ENCODE peak calls at places on chromosome 1, in ten cellular contexts. U is mammary epithelial cell; H is PC-3; M is upper lobe of right lung; N is CD8-positive, alpha-beta T cell; V is BE2C; B is IMR-90; X is K562; O is thoracic aorta; Z is pancreas. T is an unnamed sample. For H3K4me1, the result is how much of the 10 kb centered on the place peaks cover.

GRCh38 chr1:213564215-213564659 is 423.5 kb upstream of the PROX1 start:
- DNase-seq in X (no peak), H (peak), U (peak), N (no peak), M (no peak), V (peak), B (no peak), Z (peak), O (no peak), T (no peak)

GRCh38 chr1:2801535-2802291 is at the start of gene TTC34:
- DNase-seq in O (no peak), M (peak), U (no peak), H (peak), Z (no peak), V (peak), X (peak), B (no peak), N (peak), T (peak)

GRCh38 chr1:226708342-226708780 is 30.7 kb downstream of the ITPKB start:
- DNase-seq in M (no peak), V (peak), U (peak), H (peak), N (no peak), Z (no peak), B (peak), X (no peak), O (no peak), T (no peak)

GRCh38 chr1:215407575-215407974 is 159.5 kb upstream of the KCTD3 start:
- DNase-seq in Z (no peak), U (no peak), X (no peak), N (no peak), B (peak), M (no peak), O (no peak), H (no peak), V (no peak), T (no peak)

GRCh38 chr1:168271636-168272035 is 9.0 kb upstream of the TBX19 start:
- DNase-seq in B (no peak), N (no peak), M (no peak), H (peak), X (no peak), U (peak), O (no peak), V (no peak), Z (no peak), T (no peak)

GRCh38 chr1:50038235-50038809 is 14.6 kb upstream of the AGBL4 start:
- DNase-seq in B (no peak), H (no peak), Z (no peak), X (no peak), U (no peak), O (no peak), V (no peak), M (no peak), N (no peak), T (no peak)

GRCh38 chr1:113048064-113048463 is 24.9 kb upstream of the LRIG2 start:
- DNase-seq in X (no peak), B (no peak), N (no peak), O (no peak), V (no peak), Z (no peak), H (no peak), U (no peak), M (no peak), T (no peak)

GRCh38 chr1:56867491-56867890 is 12.9 kb downstream of the C8A start:
- DNase-seq in H (peak), B (no peak), M (no peak), X (no peak), O (no peak), U (no peak), Z (no peak), N (no peak), V (no peak), T (no peak)

GRCh38 chr1:226784081-226785049 is 45.3 kb upstream of the ITPKB start:
- DNase-seq in B (no peak), Z (no peak), N (no peak), M (no peak), O (no peak), U (no peak), X (no peak), V (no peak), H (peak), T (no peak)

GRCh38 chr1:211529453-211529852 is 37.5 kb upstream of the RD3 start:
- DNase-seq in B (no peak), V (no peak), H (no peak), Z (no peak), N (no peak), U (peak), O (no peak), X (no peak), M (no peak), T (no peak)

GRCh38 chr1:6287431-6287886 is 26.6 kb upstream of the GPR153 start:
- DNase-seq in V (no peak), Z (no peak), X (no peak), U (no peak), H (no peak), B (no peak), N (no peak), O (no peak), M (no peak), T (no peak)

GRCh38 chr1:101377436-101377835 is 140.6 kb downstream of the S1PR1 start:
- DNase-seq in Z (no peak), U (no peak), H (no peak), O (no peak), B (no peak), M (no peak), V (no peak), X (no peak), N (no peak), T (no peak)

GRCh38 chr1:202663141-202663540 is 47.1 kb downstream of the SYT2 start:
- DNase-seq in B (no peak), V (no peak), U (no peak), M (no peak), H (no peak), Z (no peak), O (no peak), N (no peak), X (no peak), T (no peak)

GRCh38 chr1:8727809-8728213 is 89.6 kb downstream of the RERE start:
- DNase-seq in N (no peak), O (no peak), V (peak), X (no peak), H (no peak), B (no peak), U (no peak), M (no peak), Z (no peak), T (no peak)

GRCh38 chr1:185565314-185565713 is 168.9 kb upstream of the HMCN1 start:
- DNase-seq in V (no peak), Z (peak), O (no peak), U (peak), H (peak), N (no peak), M (no peak), X (no peak), B (peak), T (no peak)

GRCh38 chr1:55690366-55690765 is 475.2 kb upstream of the USP24 start:
- DNase-seq in H (no peak), B (no peak), U (no peak), N (no peak), V (no peak), M (no peak), Z (no peak), O (no peak), X (no peak), T (no peak)

GRCh38 chr1:162904579-162904978 is 43.6 kb upstream of the CCDC190 start:
- DNase-seq in O (no peak), H (no peak), B (no peak), N (no peak), Z (no peak), X (no peak), M (no peak), V (peak), U (no peak), T (no peak)

GRCh38 chr1:37478890-37479254 is 4.5 kb downstream of the ZC3H12A start:
- DNase-seq in O (no peak), M (no peak), V (no peak), X (no peak), B (peak), U (peak), N (no peak), H (peak), Z (no peak), T (peak)

GRCh38 chr1:209823143-209824041 is 4.4 kb upstream of the UTP25 start:
- DNase-seq in U (peak), X (peak), O (no peak), H (peak), Z (no peak), N (peak), M (no peak), V (no peak), B (peak), T (no peak)

GRCh38 chr1:44170281-44170823 is 28.9 kb upstream of the KLF18 start:
- DNase-seq in O (no peak), M (no peak), V (no peak), U (no peak), X (peak), Z (no peak), B (peak), N (no peak), H (peak), T (no peak)

GRCh38 chr1:228213917-228214808 is 6.3 kb downstream of the OBSCN start:
- DNase-seq in O (no peak), V (no peak), B (no peak), H (no peak), N (no peak), M (peak), U (no peak), Z (no peak), X (peak), T (no peak)

GRCh38 chr1:56925193-56925592 is 40.6 kb downstream of the C8B start:
- DNase-seq in X (no peak), H (no peak), U (no peak), N (no peak), Z (no peak), O (no peak), M (no peak), B (peak), V (no peak), T (no peak)

GRCh38 chr1:39205781-39206464 is 1.4 kb downstream of the MACF1 start:
- DNase-seq in B (no peak), O (no peak), V (no peak), U (no peak), X (peak), Z (no peak), H (no peak), N (no peak), M (no peak), T (no peak)

GRCh38 chr1:44314401-44314800 is 40.7 kb downstream of the ERI3 start:
- DNase-seq in V (no peak), H (no peak), M (no peak), B (no peak), Z (no peak), X (no peak), O (no peak), U (no peak), N (no peak), T (no peak)

GRCh38 chr1:44826375-44827196 is 16.5 kb downstream of the PTCH2 start:
- DNase-seq in U (no peak), Z (no peak), N (no peak), V (no peak), H (no peak), M (peak), X (peak), O (no peak), B (no peak), T (peak)

GRCh38 chr1:66210653-66211052 is 323.3 kb upstream of the SGIP1 start:
- DNase-seq in M (no peak), B (peak), N (no peak), V (no peak), O (no peak), H (no peak), U (no peak), Z (no peak), X (no peak), T (no peak)

GRCh38 chr1:61853545-61853944 is 111.3 kb downstream of the PATJ start:
- DNase-seq in Z (no peak), N (no peak), M (no peak), B (peak), U (no peak), X (no peak), O (no peak), H (peak), V (no peak), T (no peak)

GRCh38 chr1:17437260-17438175 is 2.0 kb downstream of the RCC2 start:
- DNase-seq in B (peak), N (peak), O (no peak), Z (peak), X (peak), H (peak), V (peak), M (peak), U (peak), T (peak)

GRCh38 chr1:209328178-209328577 is 255.3 kb upstream of the CAMK1G start:
- DNase-seq in N (no peak), M (no peak), X (no peak), U (no peak), Z (no peak), B (no peak), H (no peak), O (no peak), V (peak), T (no peak)

GRCh38 chr1:2381741-2382620 is 9.4 kb downstream of the MORN1 start:
- DNase-seq in Z (peak), O (peak), N (peak), X (peak), M (peak), H (peak), B (peak), V (peak), U (peak), T (peak)

GRCh38 chr1:181175955-181176354 is 87.5 kb downstream of the IER5 start:
- DNase-seq in U (no peak), X (no peak), M (no peak), O (no peak), H (no peak), Z (no peak), V (no peak), B (no peak), N (no peak), T (no peak)
- H3K4me3 ChIP-seq in U (no peak), X (no peak), M (no peak), O (no peak), H (no peak), Z (no peak), V (no peak), B (no peak), N (no peak), T (no peak)

GRCh38 chr1:23573574-23574182 is 14.4 kb upstream of the ID3 start:
- DNase-seq in V (no peak), B (no peak), O (no peak), X (no peak), Z (no peak), H (no peak), U (no peak), M (no peak), N (no peak), T (no peak)
- H3K4me1 ChIP-seq in V (under half), B (under half), O (half or more), X (under half), Z (under half), H (under half), U (under half), M (under half), N (under half), T (under half)

GRCh38 chr1:27485363-27485762 is 4.6 kb downstream of the WASF2 start:
- DNase-seq in Z (no peak), X (no peak), V (no peak), N (no peak), U (no peak), H (no peak), B (no peak), M (no peak), O (no peak), T (no peak)

GRCh38 chr1:27491748-27492700 is 2.1 kb upstream of the WASF2 start:
- DNase-seq in U (no peak), N (no peak), M (no peak), O (no peak), B (no peak), Z (no peak), X (no peak), V (no peak), H (no peak), T (no peak)

GRCh38 chr1:27488523-27489138 is 1.3 kb downstream of the WASF2 start:
- DNase-seq in B (peak), M (no peak), X (no peak), O (no peak), H (peak), V (no peak), U (peak), Z (no peak), N (no peak), T (no peak)

GRCh38 chr1:27487927-27488522 is 1.9 kb downstream of the WASF2 start:
- DNase-seq in Z (no peak), N (no peak), O (no peak), H (peak), X (no peak), B (no peak), M (no peak), U (no peak), V (no peak), T (no peak)

GRCh38 chr1:27489973-27490741 is at the start of gene WASF2:
- DNase-seq in O (peak), V (peak), X (peak), H (peak), N (peak), M (peak), B (peak), U (peak), Z (peak), T (peak)
- TF ChIP-seq CTCF in O (peak), V (no peak), X (no peak), H (no peak), N (no peak), M (no peak), B (peak), U (no peak), Z (no peak), T (no peak)

DNA sequence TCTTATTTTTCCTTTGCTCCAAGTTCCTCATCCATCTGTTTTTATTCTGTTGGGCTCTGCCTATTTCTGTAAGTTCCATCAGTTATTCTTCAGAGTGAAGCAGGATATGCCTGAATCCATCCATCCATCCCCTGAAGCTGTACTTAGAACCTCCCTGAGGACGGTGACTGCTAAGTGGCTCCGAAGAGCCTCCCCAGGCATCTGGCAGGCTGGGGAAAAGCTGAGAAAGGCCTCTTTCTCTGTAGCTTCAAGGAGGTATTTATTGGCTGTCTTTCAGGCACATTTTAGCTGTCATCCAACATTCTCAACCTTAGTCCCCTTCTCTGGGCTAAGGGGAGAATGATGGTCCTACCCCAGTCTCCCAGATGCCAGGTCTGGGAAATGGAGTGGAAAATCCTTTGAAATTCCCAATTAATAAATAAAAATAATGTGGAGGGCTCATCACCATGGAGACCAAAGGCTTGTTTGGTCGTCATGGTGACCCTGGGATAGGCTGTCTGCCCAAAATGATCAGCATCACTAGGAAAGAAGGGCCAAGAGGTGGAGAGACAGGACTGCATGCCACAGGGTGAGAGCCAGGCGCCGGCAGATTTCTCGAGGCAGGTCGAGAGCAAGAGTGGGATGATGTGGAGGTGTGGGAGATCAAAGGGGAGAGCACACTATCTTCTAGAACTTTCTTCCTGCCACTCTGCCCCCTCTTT is 82.0 kb downstream of the UBIAD1 start:
- DNase-seq in B (no peak), Z (no peak), N (no peak), M (no peak), U (no peak), V (no peak), O (no peak), H (no peak), X (no peak), T (no peak)
- H3K4me3 ChIP-seq in B (no peak), Z (no peak), N (no peak), M (no peak), U (no peak), V (no peak), O (no peak), H (no peak), X (no peak), T (no peak)

GRCh38 chr1:67540025-67540732 is 110.0 kb upstream of the SERBP1 start:
- DNase-seq in M (no peak), U (no peak), B (no peak), V (no peak), H (no peak), Z (peak), N (no peak), O (no peak), X (no peak), T (no peak)

GRCh38 chr1:67536957-67537646 is 106.9 kb upstream of the SERBP1 start:
- DNase-seq in N (no peak), M (no peak), U (no peak), B (no peak), V (no peak), H (no peak), Z (no peak), O (no peak), X (no peak), T (no peak)

GRCh38 chr1:67534627-67535065 is 104.4 kb upstream of the SERBP1 start:
- DNase-seq in U (no peak), O (no peak), N (no peak), X (no peak), M (no peak), Z (no peak), H (no peak), B (peak), V (no peak), T (no peak)

GRCh38 chr1:67535474-67535873 is 105.3 kb upstream of the SERBP1 start:
- DNase-seq in U (peak), Z (peak), N (peak), X (peak), H (peak), M (peak), V (peak), O (peak), B (peak), T (peak)

DNA sequence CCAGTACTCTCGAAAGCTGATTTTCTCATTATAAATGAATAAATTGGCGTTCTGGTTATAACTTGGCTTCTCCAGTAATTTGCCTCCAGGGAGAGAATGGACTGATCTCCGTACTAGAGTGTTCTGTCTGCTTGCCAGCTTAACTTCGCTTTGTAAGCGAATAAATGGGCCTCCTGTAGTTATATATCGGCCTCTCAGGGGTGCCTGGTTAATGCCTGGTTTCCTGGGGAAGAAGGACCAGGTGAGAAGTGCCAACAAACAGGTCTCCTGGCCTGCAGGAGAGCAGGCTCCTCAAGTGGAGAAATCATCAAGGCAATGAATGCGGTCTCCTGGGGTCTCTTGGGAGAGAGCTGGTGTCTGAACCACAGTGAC is 107.4 kb upstream of the SERBP1 start:
- DNase-seq in M (no peak), O (no peak), Z (no peak), H (no peak), U (no peak), V (no peak), N (no peak), X (no peak), B (no peak), T (no peak)
- H3K4me1 ChIP-seq in M (under half), O (under half), Z (under half), H (under half), U (under half), V (under half), N (under half), X (under half), B (under half), T (under half)